ENCODE peak calls at places on chromosomes 11 and 22, in five cellular contexts. F is T-helper 9 cell, Y is cardiac fibroblast, Q is skeletal muscle cell, H is astrocyte of the spinal cord. D is an unnamed sample.

GRCh38 chr11:5369793-5370192 is 13.8 kb upstream of the OR51M1 start:
- DNase-seq in Y (peak), F (no peak), Q (peak), H (peak), D (peak)

GRCh38 chr11:114605370-114605769 is 9.8 kb upstream of the NXPE4 start:
- DNase-seq in H (no peak), Q (no peak), Y (no peak), F (no peak), D (no peak)

GRCh38 chr11:850777-851762 is 8.4 kb downstream of the TSPAN4 start:
- DNase-seq in Q (no peak), F (no peak), H (no peak), Y (no peak), D (no peak)

GRCh38 chr22:35838849-35839646 is 121.4 kb downstream of the APOL5 start:
- DNase-seq in H (peak), Y (peak), F (no peak), Q (no peak), D (peak)

GRCh38 chr11:26583550-26583949 is 11.5 kb upstream of the MUC15 start:
- DNase-seq in Q (peak), H (peak), F (no peak), Y (peak), D (no peak)

GRCh38 chr11:66363805-66364535 is 7.6 kb downstream of the SLC29A2 start:
- DNase-seq in F (peak), Y (peak), H (no peak), Q (no peak), D (peak)

GRCh38 chr11:59076876-59077571 is 9.1 kb upstream of the GLYATL1B start:
- DNase-seq in Y (no peak), H (no peak), F (no peak), Q (no peak), D (no peak)

GRCh38 chr11:111123463-111124398 is 121.8 kb upstream of the POU2AF2 start:
- DNase-seq in H (no peak), F (no peak), Y (no peak), Q (no peak), D (peak)

GRCh38 chr11:34639545-34639944 is 18.7 kb downstream of the EHF start:
- DNase-seq in Y (no peak), F (no peak), H (no peak), Q (no peak), D (no peak)

GRCh38 chr11:9678576-9678975 is 14.7 kb downstream of the SWAP70 start:
- DNase-seq in F (no peak), Q (no peak), H (no peak), Y (no peak), D (no peak)

GRCh38 chr11:128919192-128919591 is 23.5 kb downstream of the TP53AIP1 start:
- DNase-seq in H (no peak), Q (no peak), F (no peak), Y (no peak), D (no peak)

GRCh38 chr11:79174045-79175008 is 266.5 kb downstream of the TENM4 start:
- DNase-seq in F (no peak), Y (peak), Q (peak), H (peak), D (no peak)

GRCh38 chr11:12079726-12080556 is 30.4 kb upstream of the MICAL2 start:
- DNase-seq in Q (peak), Y (peak), H (peak), F (no peak), D (no peak)

GRCh38 chr22:36486619-36487384 is 5.4 kb upstream of the TXN2 start:
- DNase-seq in Y (peak), F (peak), Q (no peak), H (peak), D (peak)

GRCh38 chr11:117409511-117409910 is 81.9 kb downstream of the CEP164 start:
- DNase-seq in F (no peak), H (no peak), Q (no peak), Y (no peak), D (no peak)

GRCh38 chr11:104370478-104370877 is 206.5 kb upstream of the PDGFD start:
- DNase-seq in Y (no peak), H (no peak), F (no peak), Q (no peak), D (no peak)

GRCh38 chr22:19787849-19788141 is 27.2 kb downstream of the TBX1 start:
- DNase-seq in Y (no peak), Q (no peak), H (no peak), F (no peak), D (no peak)

GRCh38 chr11:83681045-83681781 is 395.0 kb upstream of the CCDC90B start:
- DNase-seq in Q (no peak), H (no peak), Y (no peak), F (no peak), D (peak)

D was measured in cerebellar cortex.